ENCODE peak calls at places on chromosomes 7 and 10, in four cellular contexts. O is A549; X is effector memory CD4-positive, alpha-beta T cell; F is transverse colon. L is an unnamed sample. For H3K4me1, the result is how much of the 10 kb centered on the place peaks cover.

GRCh38 chr7:130838738-130839137 is 104.7 kb upstream of the KLF14 start:
- DNase-seq in O (peak), X (no peak), F (no peak), L (peak)

GRCh38 chr7:46352335-46352954 is 431.4 kb upstream of the IGFBP3 start:
- DNase-seq in O (peak), X (no peak), F (no peak), L (peak)

GRCh38 chr7:43112941-43113621 is 634 bp downstream of the HECW1 start:
- DNase-seq in O (peak), X (no peak), F (no peak), L (no peak)

GRCh38 chr10:125661942-125662515 is 20.9 kb downstream of the TEX36 start:
- DNase-seq in O (no peak), X (no peak), F (no peak), L (no peak)

GRCh38 chr10:100186253-100186780 is 488 bp upstream of the ERLIN1 start:
- DNase-seq in O (peak), X (no peak), F (peak), L (no peak)

GRCh38 chr10:50740351-50740688 is 584 bp downstream of the ASAH2B start:
- DNase-seq in O (peak), X (no peak), F (peak), L (peak)

GRCh38 chr7:4792537-4793126 is 17.2 kb downstream of the AP5Z1 start:
- DNase-seq in O (no peak), X (no peak), F (no peak), L (peak)

GRCh38 chr10:47333532-47333931 is 11.3 kb downstream of the GDF2 start:
- DNase-seq in O (no peak), X (no peak), F (no peak), L (no peak)

GRCh38 chr7:155997431-155998327 is 185.4 kb upstream of the SHH start:
- DNase-seq in O (no peak), X (no peak), F (no peak), L (no peak)

GRCh38 chr10:50216894-50217293 is 34.4 kb downstream of the ASAH2 start:
- DNase-seq in O (no peak), X (no peak), F (no peak), L (no peak)

GRCh38 chr10:7248148-7248547 is 162.7 kb downstream of the SFMBT2 start:
- DNase-seq in O (no peak), X (no peak), F (no peak), L (no peak)

GRCh38 chr7:124784879-124785818 is 19.6 kb upstream of the GPR37 start:
- DNase-seq in O (peak), X (no peak), F (peak), L (peak)

GRCh38 chr7:25456467-25457171 is 228.3 kb upstream of the NPVF start:
- DNase-seq in O (no peak), X (no peak), F (peak), L (no peak)

GRCh38 chr10:11097686-11098085 is 80.0 kb downstream of the CELF2 start:
- DNase-seq in O (no peak), X (no peak), F (no peak), L (no peak)

GRCh38 chr10:33209777-33210176 is 124.7 kb downstream of the NRP1 start:
- DNase-seq in O (no peak), X (no peak), F (no peak), L (no peak)

DNA sequence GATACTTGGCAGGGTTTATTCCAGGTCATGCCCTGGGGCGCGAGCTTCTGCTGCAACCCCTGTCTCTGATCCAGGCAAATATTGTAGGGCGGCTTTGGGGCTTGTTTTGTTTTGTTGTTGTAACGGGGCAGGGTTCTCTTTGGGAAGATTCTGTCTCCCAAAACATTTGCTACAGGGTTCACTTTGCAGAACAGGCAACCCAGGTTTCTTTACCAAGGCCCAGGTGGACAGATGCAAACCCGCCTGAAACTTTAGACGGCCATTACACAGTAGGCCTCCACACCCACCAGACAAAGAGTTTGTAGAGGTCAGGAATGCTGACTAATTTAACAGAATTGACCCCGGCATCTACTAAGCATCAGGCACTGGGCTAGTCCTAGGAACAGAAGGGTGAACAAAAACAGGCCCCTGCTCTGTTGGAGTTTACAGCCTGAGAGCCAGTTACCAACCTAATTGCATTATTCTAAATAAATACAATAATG is 570 bp upstream of the CDCA7L start:
- DNase-seq in O (no peak), X (no peak), F (no peak), L (no peak)
- H3K27ac ChIP-seq in O (peak), X (no peak), F (peak), L (no peak)

GRCh38 chr10:29950391-29950790 is 109.0 kb downstream of the JCAD start:
- DNase-seq in O (no peak), X (no peak), F (no peak), L (no peak)
- H3K4me1 ChIP-seq in O (under half), X (under half), F (under half), L (under half)

GRCh38 chr10:71622656-71623055 is 96.9 kb downstream of the C10orf105 start:
- DNase-seq in O (no peak), X (no peak), F (no peak), L (no peak)

GRCh38 chr10:71620642-71621041 is 98.9 kb downstream of the C10orf105 start:
- DNase-seq in O (no peak), X (no peak), F (no peak), L (no peak)

GRCh38 chr10:71623098-71623985 is 96.2 kb downstream of the C10orf105 start:
- DNase-seq in O (peak), X (no peak), F (peak), L (no peak)

GRCh38 chr10:71621263-71621751 is 98.3 kb downstream of the C10orf105 start:
- DNase-seq in O (no peak), X (no peak), F (no peak), L (no peak)

DNA sequence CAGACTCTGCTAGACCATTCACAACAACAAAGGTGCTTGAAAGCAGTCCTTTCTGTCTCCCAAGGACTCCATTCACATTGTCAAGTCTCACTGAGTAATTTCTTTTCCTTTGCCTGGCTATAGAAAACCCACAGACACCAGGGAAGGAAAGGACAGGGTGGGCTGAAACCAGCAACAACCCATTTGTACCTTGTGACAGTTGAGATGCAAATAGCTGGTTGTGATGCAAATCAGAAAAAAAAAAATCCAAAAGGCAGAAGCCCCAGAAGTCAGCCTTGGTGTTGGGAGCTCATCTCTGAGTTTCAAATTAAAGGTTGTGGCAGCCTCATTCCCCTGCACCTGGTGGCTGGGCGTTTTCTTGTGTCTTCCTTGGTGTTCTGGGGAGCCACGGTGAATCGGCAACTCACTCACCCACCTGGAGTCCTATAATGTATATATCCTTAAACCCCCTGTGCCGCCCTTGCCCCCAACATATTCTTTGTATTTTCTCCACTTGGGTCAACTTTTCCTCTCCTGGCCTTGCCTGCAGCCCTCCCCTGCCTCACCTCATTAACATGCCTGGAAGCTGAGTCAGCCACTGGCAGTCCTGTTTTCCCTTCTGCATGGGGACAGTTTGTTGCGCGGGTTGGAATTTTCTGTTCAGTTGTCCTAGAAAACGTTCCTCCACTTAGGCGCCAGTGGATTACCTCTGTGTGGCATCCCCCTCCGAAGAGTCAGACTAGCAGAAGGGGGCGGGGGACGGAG is 97.6 kb downstream of the C10orf105 start:
- DNase-seq in O (no peak), X (no peak), F (no peak), L (no peak)
- H3K27ac ChIP-seq in O (no peak), X (no peak), F (no peak), L (no peak)

DNA sequence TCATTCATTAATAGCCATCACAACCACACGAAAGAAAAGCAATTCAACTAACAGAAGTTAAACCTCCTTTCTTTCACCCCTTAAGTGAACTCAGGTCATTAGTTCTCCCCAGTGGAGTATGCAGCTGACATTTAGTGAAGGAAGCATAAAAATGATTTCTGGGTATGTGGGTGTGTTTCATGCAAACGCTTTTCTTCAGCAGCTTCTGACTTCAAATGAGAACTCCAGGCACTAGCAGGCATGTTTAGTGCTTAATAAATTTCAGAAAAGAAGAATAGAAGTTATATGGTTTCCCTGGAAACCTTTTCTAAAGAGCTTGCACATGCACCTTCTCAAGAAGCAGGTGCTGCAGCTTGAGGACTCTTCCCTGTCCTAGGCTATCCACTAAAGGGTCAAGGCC is 62.5 kb downstream of the PIK3CG start:
- DNase-seq in O (no peak), X (no peak), F (no peak), L (no peak)
- H3K4me1 ChIP-seq in O (under half), X (under half), F (under half), L (under half)